ENCODE peak calls at places on chromosomes 13 and 19, in five cellular contexts. One of them, this sample, is unnamed.

GRCh38 chr19:49752701-49753100 is 10.4 kb downstream of the TSKS start:
- DNase-seq in NB4: no peak
- DNase-seq in non-pigmented ciliary epithelial cell: no peak
- DNase-seq in spleen: no peak
- DNase-seq in stimulated activated CD4-positive, alpha-beta T cell treated with anti-CD3 and anti-CD28 coated beads, Interleukin-1b, Interleukin-23, amount 100 ng/mL, for 24 hours: no peak
- DNase-seq in this sample: no peak

GRCh38 chr19:9149976-9150375 is 9.8 kb downstream of the ZNF317 start:
- DNase-seq in NB4: no peak
- DNase-seq in stimulated activated CD4-positive, alpha-beta T cell treated with anti-CD3 and anti-CD28 coated beads, Interleukin-1b, Interleukin-23, amount 100 ng/mL, for 24 hours: no peak
- DNase-seq in spleen: no peak
- DNase-seq in non-pigmented ciliary epithelial cell: no peak
- DNase-seq in this sample: no peak

GRCh38 chr19:39370735-39371134 is 20.2 kb downstream of the PAF1 start:
- DNase-seq in NB4: no peak
- DNase-seq in non-pigmented ciliary epithelial cell: no peak
- DNase-seq in stimulated activated CD4-positive, alpha-beta T cell treated with anti-CD3 and anti-CD28 coated beads, Interleukin-1b, Interleukin-23, amount 100 ng/mL, for 24 hours: no peak
- DNase-seq in spleen: no peak
- DNase-seq in this sample: no peak

GRCh38 chr19:10976200-10976892 is 15.5 kb downstream of the SMARCA4 start:
- DNase-seq in non-pigmented ciliary epithelial cell: no peak
- DNase-seq in spleen: no peak
- DNase-seq in NB4: no peak
- DNase-seq in stimulated activated CD4-positive, alpha-beta T cell treated with anti-CD3 and anti-CD28 coated beads, Interleukin-1b, Interleukin-23, amount 100 ng/mL, for 24 hours: no peak
- DNase-seq in this sample: no peak

GRCh38 chr19:15576526-15577156 is 38.4 kb upstream of the CYP4F8 start:
- DNase-seq in spleen: no peak
- DNase-seq in NB4: no peak
- DNase-seq in stimulated activated CD4-positive, alpha-beta T cell treated with anti-CD3 and anti-CD28 coated beads, Interleukin-1b, Interleukin-23, amount 100 ng/mL, for 24 hours: no peak
- DNase-seq in non-pigmented ciliary epithelial cell: no peak
- DNase-seq in this sample: no peak

GRCh38 chr19:31991984-31992655 is 353.3 kb upstream of the ZNF507 start:
- DNase-seq in non-pigmented ciliary epithelial cell: no peak
- DNase-seq in stimulated activated CD4-positive, alpha-beta T cell treated with anti-CD3 and anti-CD28 coated beads, Interleukin-1b, Interleukin-23, amount 100 ng/mL, for 24 hours: no peak
- DNase-seq in NB4: no peak
- DNase-seq in spleen: no peak
- DNase-seq in this sample: peak; percentile 83

GRCh38 chr13:47250141-47250540 is 353.3 kb upstream of the HTR2A start:
- DNase-seq in NB4: no peak
- DNase-seq in stimulated activated CD4-positive, alpha-beta T cell treated with anti-CD3 and anti-CD28 coated beads, Interleukin-1b, Interleukin-23, amount 100 ng/mL, for 24 hours: no peak
- DNase-seq in spleen: no peak
- DNase-seq in non-pigmented ciliary epithelial cell: no peak
- DNase-seq in this sample: no peak

GRCh38 chr19:12064266-12065099 is at the start of gene ZNF844:
- DNase-seq in stimulated activated CD4-positive, alpha-beta T cell treated with anti-CD3 and anti-CD28 coated beads, Interleukin-1b, Interleukin-23, amount 100 ng/mL, for 24 hours: peak; percentile 71
- DNase-seq in spleen: peak; percentile 96
- DNase-seq in non-pigmented ciliary epithelial cell: peak; percentile 41
- DNase-seq in NB4: peak; percentile 78
- DNase-seq in this sample: peak; percentile 99

GRCh38 chr19:51122112-51122981 is 2.4 kb upstream of the SIGLEC9 start:
- DNase-seq in non-pigmented ciliary epithelial cell: no peak
- DNase-seq in NB4: peak; percentile 61
- DNase-seq in spleen: peak; percentile 78
- DNase-seq in stimulated activated CD4-positive, alpha-beta T cell treated with anti-CD3 and anti-CD28 coated beads, Interleukin-1b, Interleukin-23, amount 100 ng/mL, for 24 hours: no peak
- DNase-seq in this sample: no peak

GRCh38 chr13:24187185-24187584 is 26.7 kb downstream of the SPATA13 start:
- DNase-seq in NB4: peak; percentile 58
- DNase-seq in stimulated activated CD4-positive, alpha-beta T cell treated with anti-CD3 and anti-CD28 coated beads, Interleukin-1b, Interleukin-23, amount 100 ng/mL, for 24 hours: no peak
- DNase-seq in spleen: no peak
- DNase-seq in non-pigmented ciliary epithelial cell: no peak
- DNase-seq in this sample: peak; percentile 34

GRCh38 chr13:25911020-25911419 is 140.8 kb downstream of the SHISA2 start:
- DNase-seq in NB4: no peak
- DNase-seq in non-pigmented ciliary epithelial cell: no peak
- DNase-seq in spleen: no peak
- DNase-seq in stimulated activated CD4-positive, alpha-beta T cell treated with anti-CD3 and anti-CD28 coated beads, Interleukin-1b, Interleukin-23, amount 100 ng/mL, for 24 hours: no peak
- DNase-seq in this sample: no peak

GRCh38 chr13:26996965-26997752 is 174.5 kb downstream of the USP12 start:
- DNase-seq in spleen: peak; percentile 84
- DNase-seq in non-pigmented ciliary epithelial cell: no peak
- DNase-seq in NB4: peak; percentile 98
- DNase-seq in stimulated activated CD4-positive, alpha-beta T cell treated with anti-CD3 and anti-CD28 coated beads, Interleukin-1b, Interleukin-23, amount 100 ng/mL, for 24 hours: no peak
- DNase-seq in this sample: no peak

GRCh38 chr13:40127476-40127875 is 472.0 kb downstream of the COG6 start:
- DNase-seq in spleen: peak; percentile 82
- DNase-seq in stimulated activated CD4-positive, alpha-beta T cell treated with anti-CD3 and anti-CD28 coated beads, Interleukin-1b, Interleukin-23, amount 100 ng/mL, for 24 hours: no peak
- DNase-seq in non-pigmented ciliary epithelial cell: no peak
- DNase-seq in NB4: no peak
- DNase-seq in this sample: no peak

This sample was measured in esophagus muscularis mucosa.